ENCODE peak calls at places on chromosomes 4 and X, in nine cellular contexts. W is ascending aorta; Y is DND-41; M is foreskin fibroblast; B is H4; E is NCI-H82; F is GM23248; N is NCI-H510A; C is stimulated activated CD8-positive, alpha-beta memory T cell treated with anti-CD3 and anti-CD28 coated beads, Interleukin-4, amount 100 ng/mL, for 1 hour. V is an unnamed sample.

GRCh38 chr4:108224628-108225053 is 55.9 kb upstream of the LEF1 start:
- DNase-seq in N (no peak), M (peak; percentile 57), C (no peak), Y (no peak), F (peak; percentile 19), W (no peak), E (peak; percentile 2), B (peak; percentile 40), V (no peak)

GRCh38 chr4:44019721-44020120 is 428.9 kb downstream of the KCTD8 start:
- DNase-seq in E (no peak), Y (no peak), N (no peak), F (no peak), B (no peak), C (no peak), M (no peak), W (no peak), V (no peak)

GRCh38 chr4:35038079-35038805 is 1206.1 kb downstream of the ARAP2 start:
- DNase-seq in M (no peak), E (peak; percentile 5), C (no peak), B (no peak), Y (no peak), N (no peak), F (no peak), W (no peak), V (no peak)

GRCh38 chr4:98745372-98745771 is 87.0 kb upstream of the TSPAN5 start:
- DNase-seq in B (no peak), Y (no peak), C (no peak), N (no peak), M (peak; percentile 33), F (peak; percentile 67), E (peak; percentile 56), W (no peak), V (no peak)

GRCh38 chr4:186554890-186555827 is at the start of gene MTNR1A:
- DNase-seq in C (no peak), F (peak; percentile 19), E (no peak), N (peak; percentile 27), W (no peak), Y (no peak), B (no peak), M (peak; percentile 13), V (no peak)

GRCh38 chr4:186074189-186074588 is 5.2 kb downstream of the TLR3 start:
- DNase-seq in M (no peak), W (no peak), C (no peak), F (no peak), B (no peak), N (no peak), Y (no peak), E (no peak), V (no peak)

GRCh38 chr4:52201705-52202104 is 150.6 kb downstream of the SPATA18 start:
- DNase-seq in N (no peak), E (no peak), F (no peak), Y (no peak), B (no peak), W (no peak), M (no peak), C (no peak), V (no peak)

GRCh38 chr4:137471895-137472294 is 60.4 kb downstream of the PCDH18 start:
- DNase-seq in Y (no peak), F (peak; percentile 73), W (no peak), E (no peak), C (no peak), B (no peak), N (no peak), M (peak; percentile 77), V (no peak)

GRCh38 chr4:169225812-169226211 is 44.9 kb downstream of the SH3RF1 start:
- DNase-seq in W (no peak), F (peak; percentile 80), C (no peak), N (no peak), E (no peak), Y (no peak), B (no peak), M (peak; percentile 56), V (no peak)

GRCh38 chrX:118756111-118756510 is 28.7 kb downstream of the IL13RA1 start:
- DNase-seq in M (no peak), F (peak; percentile 47), N (no peak), B (no peak), W (no peak), E (no peak), C (no peak), Y (no peak), V (no peak)